ENCODE peak calls at places on chromosomes 7 and 10, in ten cellular contexts. W is K562, R is tibial artery, Q is A549, G is upper lobe of right lung, S is colonic mucosa, J is tibial nerve, K is psoas muscle, Z is AG09319, T is RWPE1. Y is an unnamed sample.

GRCh38 chr10:38094158-38094922 is at the start of gene ZNF37A:
- DNase-seq in J (peak), S (peak), R (peak), T (peak), Q (peak), Z (peak), G (peak), K (peak), W (peak), Y (peak)

GRCh38 chr10:6097063-6097462 is 8.2 kb downstream of the RBM17 start:
- DNase-seq in W (no peak), G (no peak), J (no peak), Z (no peak), Q (no peak), T (no peak), S (no peak), K (no peak), R (no peak), Y (no peak)

GRCh38 chr7:129298268-129298893 is 73.6 kb downstream of the AHCYL2 start:
- DNase-seq in J (peak), R (peak), K (peak), S (peak), Z (peak), G (no peak), Q (peak), T (peak), W (peak), Y (peak)

GRCh38 chr7:41822259-41822658 is 119.4 kb upstream of the INHBA start:
- DNase-seq in W (no peak), T (no peak), G (no peak), J (no peak), S (no peak), Q (no peak), K (no peak), Z (no peak), R (no peak), Y (no peak)

GRCh38 chr7:150983893-150984368 is 5.8 kb upstream of the KCNH2 start:
- DNase-seq in R (no peak), W (peak), K (peak), Q (no peak), T (peak), G (no peak), S (no peak), Z (no peak), J (no peak), Y (no peak)

GRCh38 chr10:27742195-27742925 is 3.3 kb downstream of the MKX start:
- DNase-seq in S (peak), W (peak), K (peak), G (peak), Z (peak), R (peak), J (peak), T (peak), Q (peak), Y (peak)

GRCh38 chr10:59991661-59992060 is 85.3 kb upstream of the CCDC6 start:
- DNase-seq in Q (peak), J (no peak), G (no peak), R (peak), T (peak), W (no peak), S (peak), K (no peak), Z (no peak), Y (peak)

GRCh38 chr7:93559624-93560491 is 14.7 kb downstream of the CALCR start:
- DNase-seq in R (no peak), G (no peak), J (no peak), T (no peak), W (no peak), Z (no peak), Q (no peak), K (no peak), S (no peak), Y (no peak)

GRCh38 chr10:114234132-114234531 is 4.9 kb upstream of the VWA2 start:
- DNase-seq in W (no peak), R (no peak), Q (no peak), G (no peak), S (no peak), K (no peak), Z (no peak), J (no peak), T (no peak), Y (no peak)

GRCh38 chr10:92074126-92074887 is 150.7 kb downstream of the BTAF1 start:
- DNase-seq in R (no peak), Z (no peak), T (peak), K (no peak), W (peak), Q (no peak), G (no peak), J (no peak), S (no peak), Y (no peak)

GRCh38 chr10:37675449-37675848 is 182.0 kb downstream of the ZNF248 start:
- DNase-seq in Z (no peak), Q (no peak), R (no peak), J (no peak), K (no peak), T (no peak), W (no peak), G (no peak), S (no peak), Y (no peak)

GRCh38 chr7:57432583-57432982 is 17.4 kb upstream of the ZNF716 start:
- DNase-seq in Z (no peak), W (no peak), T (no peak), S (no peak), K (no peak), G (no peak), R (no peak), Q (no peak), J (no peak), Y (no peak)

GRCh38 chr10:46106410-46107255 is 60.6 kb upstream of the MSMB start:
- DNase-seq in S (peak), W (peak), J (no peak), Q (peak), R (peak), K (peak), Z (peak), G (peak), T (peak), Y (peak)

GRCh38 chr7:12623885-12624498 is 53.5 kb downstream of the SCIN start:
- DNase-seq in Z (no peak), W (peak), R (no peak), Q (peak), S (no peak), T (peak), K (no peak), G (no peak), J (no peak), Y (no peak)

GRCh38 chr7:56007167-56007652 is 42.8 kb downstream of the NIPSNAP2 start:
- DNase-seq in K (no peak), R (no peak), J (no peak), S (no peak), W (peak), G (no peak), Z (no peak), Q (peak), T (peak), Y (no peak)

GRCh38 chr7:43758861-43759683 is 592 bp downstream of the BLVRA start:
- DNase-seq in T (peak), K (peak), Z (no peak), W (peak), S (peak), G (no peak), Q (no peak), J (no peak), R (peak), Y (peak)

GRCh38 chr7:137983308-137984008 is 18.4 kb downstream of the CREB3L2 start:
- DNase-seq in J (no peak), Q (no peak), T (no peak), G (no peak), Z (no peak), S (no peak), W (no peak), K (peak), R (peak), Y (no peak)

GRCh38 chr7:15889501-15889900 is 203.0 kb upstream of the MEOX2 start:
- DNase-seq in R (peak), K (no peak), W (no peak), S (peak), J (peak), Z (no peak), T (no peak), G (no peak), Q (peak), Y (peak)

GRCh38 chr7:36115448-36116321 is 37.4 kb upstream of the EEPD1 start:
- DNase-seq in W (no peak), R (peak), Q (peak), J (no peak), S (peak), G (peak), K (peak), T (peak), Z (peak), Y (peak)

GRCh38 chr7:140625908-140626868 is 14.4 kb downstream of the DENND2A start:
- DNase-seq in K (peak), Z (peak), R (peak), S (peak), W (no peak), T (peak), J (peak), Q (peak), G (peak), Y (peak)

GRCh38 chr7:131895541-131896173 is 339.2 kb upstream of the PODXL start:
- DNase-seq in R (no peak), Z (peak), S (no peak), W (no peak), G (no peak), J (no peak), Q (peak), K (no peak), T (peak), Y (no peak)

GRCh38 chr7:52959336-52959735 is 76.1 kb upstream of the POM121L12 start:
- DNase-seq in S (no peak), Z (no peak), Q (no peak), W (no peak), J (no peak), G (no peak), T (no peak), K (no peak), R (no peak), Y (no peak)

GRCh38 chr10:110671788-110672579 is 27.8 kb downstream of the RBM20 start:
- DNase-seq in G (peak), K (peak), W (peak), T (peak), S (peak), J (no peak), R (peak), Z (no peak), Q (peak), Y (peak)

GRCh38 chr7:919114-919442 is 35.4 kb downstream of the ADAP1 start:
- DNase-seq in T (no peak), R (peak), K (no peak), J (peak), Z (no peak), S (no peak), G (peak), W (no peak), Q (no peak), Y (peak)

GRCh38 chr7:69419928-69420327 is 178.3 kb upstream of the AUTS2 start:
- DNase-seq in Z (no peak), J (no peak), S (no peak), K (no peak), Q (peak), W (no peak), G (no peak), R (no peak), T (no peak), Y (no peak)

GRCh38 chr10:76918106-76918505 is 719.5 kb downstream of the KCNMA1 start:
- DNase-seq in R (no peak), T (no peak), Z (no peak), J (no peak), G (no peak), W (no peak), K (no peak), Q (no peak), S (no peak), Y (no peak)

GRCh38 chr10:93248583-93249227 is 175.0 kb downstream of the CYP26A1 start:
- DNase-seq in T (no peak), J (no peak), K (no peak), Q (no peak), R (no peak), Z (no peak), S (no peak), G (no peak), W (peak), Y (no peak)

GRCh38 chr7:152862033-152862432 is 102.5 kb downstream of the ACTR3B start:
- DNase-seq in S (no peak), R (no peak), K (no peak), Z (no peak), J (no peak), G (no peak), T (no peak), W (no peak), Q (no peak), Y (no peak)

GRCh38 chr7:28068811-28069216 is 111.8 kb downstream of the JAZF1 start:
- DNase-seq in J (no peak), W (no peak), G (no peak), S (no peak), R (no peak), Z (no peak), Q (no peak), K (no peak), T (no peak), Y (no peak)

GRCh38 chr7:65238785-65239184 is 134.9 kb upstream of the ZNF92 start:
- DNase-seq in Z (no peak), R (no peak), S (no peak), T (no peak), K (no peak), J (no peak), W (no peak), G (no peak), Q (no peak), Y (no peak)

GRCh38 chr10:6089334-6090219 is 743 bp downstream of the RBM17 start:
- DNase-seq in S (peak), W (no peak), T (peak), K (no peak), Z (no peak), R (peak), G (peak), Q (no peak), J (no peak), Y (peak)

GRCh38 chr10:50516161-50516560 is 107.6 kb downstream of the SGMS1 start:
- DNase-seq in G (no peak), K (no peak), T (no peak), Z (no peak), S (no peak), R (no peak), Q (no peak), W (no peak), J (no peak), Y (no peak)

GRCh38 chr10:49488056-49488455 is 50.9 kb downstream of the ERCC6 start:
- DNase-seq in K (no peak), R (no peak), Z (no peak), S (no peak), Q (no peak), T (no peak), W (no peak), J (no peak), G (no peak), Y (no peak)

GRCh38 chr7:150444141-150444540 is 6.3 kb upstream of the GIMAP8 start:
- DNase-seq in J (no peak), R (no peak), Z (no peak), K (no peak), Q (no peak), G (no peak), T (no peak), W (no peak), S (no peak), Y (no peak)

GRCh38 chr10:24132741-24133140 is 76.2 kb upstream of the KIAA1217 start:
- DNase-seq in Q (no peak), S (no peak), R (no peak), W (no peak), J (no peak), Z (no peak), T (peak), G (no peak), K (no peak), Y (no peak)

GRCh38 chr10:60662917-60663614 is 115.2 kb upstream of the CDK1 start:
- DNase-seq in Z (no peak), W (no peak), T (no peak), R (no peak), Q (no peak), S (no peak), J (no peak), K (no peak), G (no peak), Y (no peak)

GRCh38 chr7:138167869-138168296 is 91.6 kb downstream of the AKR1D1 start:
- DNase-seq in S (no peak), G (no peak), T (no peak), Q (no peak), Z (no peak), R (no peak), J (no peak), W (no peak), K (no peak), Y (no peak)

GRCh38 chr10:64463406-64463805 is 942.2 kb downstream of the REEP3 start:
- DNase-seq in J (no peak), Q (no peak), T (no peak), R (no peak), K (no peak), W (no peak), S (no peak), G (no peak), Z (no peak), Y (no peak)

GRCh38 chr7:71457881-71458590 is 326.1 kb downstream of the GALNT17 start:
- DNase-seq in R (no peak), W (no peak), T (no peak), Z (no peak), J (no peak), G (no peak), K (no peak), S (no peak), Q (no peak), Y (no peak)

GRCh38 chr7:47536705-47537611 is 45.0 kb downstream of the TNS3 start:
- DNase-seq in G (peak), Q (no peak), J (peak), T (peak), R (peak), K (peak), S (peak), W (no peak), Z (peak), Y (peak)

DNA sequence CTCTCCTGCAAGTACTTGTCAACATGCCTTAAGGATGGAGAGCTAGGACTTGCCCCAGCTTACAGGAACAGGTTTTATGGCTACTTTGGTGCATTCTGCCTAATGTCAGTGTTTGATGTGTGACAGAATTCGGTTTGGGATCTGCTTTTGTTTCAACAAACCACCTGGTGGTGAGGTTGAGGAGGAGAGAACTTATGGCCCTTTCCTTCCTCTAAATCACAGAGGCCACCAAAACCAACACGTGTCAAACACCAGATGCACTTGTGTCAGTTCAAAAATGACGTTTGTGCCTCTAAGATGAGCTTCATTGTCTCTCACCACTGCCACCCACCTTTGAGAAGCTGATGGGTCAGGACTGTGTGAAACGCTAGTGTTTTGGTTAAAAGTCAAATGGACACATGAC is 83.9 kb downstream of the OSBPL3 start:
- DNase-seq in J (no peak), S (no peak), Z (no peak), R (no peak), W (no peak), K (no peak), G (no peak), T (no peak), Q (no peak), Y (no peak)
- TF ChIP-seq CTCF in J (no peak), S (no peak), Z (no peak), R (no peak), W (no peak), K (no peak), G (no peak), T (no peak), Q (no peak), Y (no peak)

GRCh38 chr10:69786791-69787190 is 14.9 kb upstream of the COL13A1 start:
- DNase-seq in J (no peak), G (no peak), Z (no peak), W (no peak), R (no peak), S (no peak), Q (peak), T (no peak), K (no peak), Y (no peak)
- TF ChIP-seq CTCF in J (no peak), G (peak), Z (peak), W (peak), R (peak), S (no peak), Q (peak), T (no peak), K (peak), Y (no peak)

DNA sequence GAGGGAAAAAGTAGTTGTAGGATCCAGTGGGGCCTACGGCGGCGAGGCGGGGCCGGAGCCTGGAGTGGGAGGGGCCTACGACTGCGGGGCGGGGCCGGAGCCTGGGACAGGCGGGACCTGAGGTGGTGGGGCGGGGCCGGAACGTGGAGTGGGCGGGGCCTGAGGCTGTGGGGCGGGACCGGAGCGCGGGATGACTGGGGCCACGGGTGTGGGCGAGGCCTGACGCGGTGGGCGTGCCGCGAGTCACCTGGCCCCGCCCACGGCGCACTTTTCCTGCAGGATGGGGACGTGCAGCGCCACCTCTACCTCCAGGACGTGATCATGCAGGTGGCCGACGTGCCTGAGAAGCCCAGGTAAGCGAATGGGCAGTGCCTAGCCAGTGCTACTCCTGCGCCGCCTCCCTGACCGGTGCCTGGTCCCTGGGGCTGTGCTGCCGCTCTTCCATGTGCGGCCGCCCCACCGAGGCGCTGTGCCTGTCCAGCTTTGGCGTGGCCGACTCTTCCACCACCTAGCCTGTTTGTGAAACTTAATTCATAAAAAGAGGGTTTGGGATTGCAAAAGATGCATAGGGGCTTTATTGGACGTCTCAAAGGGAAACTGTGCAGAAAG is 501 bp downstream of the ZNF511 start:
- DNase-seq in T (peak), S (peak), W (peak), K (peak), R (peak), G (peak), Z (peak), Q (peak), J (peak), Y (peak)
- TF ChIP-seq CTCF in T (no peak), S (no peak), W (no peak), K (no peak), R (no peak), G (no peak), Z (no peak), Q (no peak), J (no peak), Y (no peak)

DNA sequence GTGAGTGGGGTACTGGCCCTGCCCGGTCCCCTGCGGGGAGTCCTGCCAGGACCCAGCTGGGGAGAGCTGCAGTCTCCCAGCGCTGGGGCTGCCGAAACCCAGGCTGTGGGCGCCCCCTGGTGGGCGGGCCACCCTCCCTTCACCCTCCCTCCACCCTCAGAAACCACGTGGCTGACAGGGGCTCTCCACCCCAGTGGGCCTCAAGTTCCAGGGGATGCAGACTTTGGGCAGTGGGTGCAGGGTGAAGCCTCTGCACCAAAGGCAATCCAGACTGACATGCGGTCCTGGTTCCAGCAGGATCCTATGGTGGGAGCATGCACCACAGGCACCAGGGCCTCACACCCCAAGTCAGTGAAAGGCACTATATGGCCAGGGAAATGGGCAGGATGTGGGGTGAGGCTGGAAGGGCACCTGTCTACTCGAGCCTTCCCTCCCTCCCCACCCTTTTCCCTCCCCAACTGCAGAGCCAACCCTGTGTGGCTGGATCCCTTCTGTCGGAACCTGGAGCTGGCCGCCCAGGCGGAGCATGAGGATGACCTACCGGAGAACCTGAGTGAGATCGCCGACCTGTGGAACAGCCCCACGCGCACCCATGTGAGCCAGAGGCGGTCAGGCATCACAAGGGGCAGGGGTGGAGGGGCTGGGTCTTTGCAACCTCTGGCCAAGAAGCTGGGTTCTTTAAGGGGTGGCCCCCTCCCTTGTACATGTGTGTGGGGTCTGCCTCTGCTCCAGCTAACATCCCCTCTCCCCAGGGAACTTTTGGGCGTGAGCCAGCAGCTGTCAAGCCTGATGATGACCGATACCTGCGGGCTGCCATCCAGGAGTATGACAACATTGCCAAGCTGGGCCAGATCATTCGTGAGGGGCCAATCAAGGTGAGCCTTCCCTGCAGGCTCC is 38.8 kb downstream of the PSAP start:
- DNase-seq in W (peak), G (peak), Q (peak), S (peak), K (peak), R (no peak), Z (peak), J (peak), T (peak), Y (peak)
- TF ChIP-seq CTCF in W (peak), G (peak), Q (peak), S (peak), K (peak), R (peak), Z (peak), J (peak), T (peak), Y (peak)

Y was measured in mucosa of descending colon.